ENCODE peak calls at places on chromosomes 12 and 14, in seven cellular contexts. S is NCI-H1092; Q is ELF-1; U is GM12865; Z is epithelial cell of prostate; W is cerebellar cortex; R is activated CD4-positive, alpha-beta T cell treated with anti-CD3 and anti-CD28 coated beads for 4 hours. E is an unnamed sample.
A peak's percentile ranks its signal among the peaks of the same experiment; 100 is the strongest.

GRCh38 chr12:120413901-120414695 is 23.8 kb upstream of the COX6A1 start:
- DNase-seq in S (peak; percentile 9), Q (peak; percentile 96), U (no peak), Z (no peak), W (no peak), R (no peak), E (no peak)

GRCh38 chr12:116143883-116144266 is 133.6 kb downstream of the MED13L start:
- DNase-seq in S (no peak), Q (no peak), U (no peak), Z (no peak), W (no peak), R (no peak), E (peak; percentile 59)

GRCh38 chr12:93793983-93794382 is 116.8 kb downstream of the CRADD start:
- DNase-seq in S (no peak), Q (no peak), U (no peak), Z (no peak), W (no peak), R (no peak), E (no peak)

GRCh38 chr12:28759334-28759733 is 389.7 kb upstream of the FAR2 start:
- DNase-seq in S (no peak), Q (peak; percentile 43), U (no peak), Z (peak; percentile 84), W (no peak), R (no peak), E (peak; percentile 96)

GRCh38 chr12:5396541-5396940 is 35.4 kb upstream of the NTF3 start:
- DNase-seq in S (no peak), Q (no peak), U (no peak), Z (no peak), W (no peak), R (no peak), E (no peak)

GRCh38 chr14:72752034-72752412 is 141.9 kb downstream of the DPF3 start:
- DNase-seq in S (no peak), Q (no peak), U (peak; percentile 9), Z (no peak), W (no peak), R (no peak), E (no peak)

GRCh38 chr12:89179983-89180382 is 172.3 kb downstream of the DUSP6 start:
- DNase-seq in S (no peak), Q (no peak), U (no peak), Z (peak; percentile 96), W (no peak), R (no peak), E (peak; percentile 92)

GRCh38 chr12:88960213-88960878 is 380.1 kb upstream of the KITLG start:
- DNase-seq in S (no peak), Q (no peak), U (no peak), Z (no peak), W (no peak), R (no peak), E (no peak)

GRCh38 chr14:73786632-73786941 is 65.0 kb upstream of the PTGR2 start:
- DNase-seq in S (no peak), Q (peak; percentile 77), U (peak; percentile 68), Z (no peak), W (no peak), R (no peak), E (no peak)

GRCh38 chr12:57190037-57190436 is 26.6 kb upstream of the NXPH4 start:
- DNase-seq in S (no peak), Q (no peak), U (no peak), Z (no peak), W (peak; percentile 62), R (no peak), E (no peak)

GRCh38 chr12:21301-22189 is 45.0 kb upstream of the IQSEC3 start:
- DNase-seq in S (no peak), Q (no peak), U (peak; percentile 44), Z (no peak), W (no peak), R (no peak), E (no peak)

GRCh38 chr12:112684742-112685141 is 106.8 kb upstream of the RPH3A start:
- DNase-seq in S (no peak), Q (peak; percentile 14), U (no peak), Z (no peak), W (no peak), R (no peak), E (no peak)

GRCh38 chr14:77369280-77369679 is 7.6 kb downstream of the TMED8 start:
- DNase-seq in S (no peak), Q (no peak), U (peak; percentile 58), Z (no peak), W (no peak), R (no peak), E (no peak)

GRCh38 chr12:93825501-93825888 is 148.3 kb downstream of the CRADD start:
- DNase-seq in S (no peak), Q (peak; percentile 51), U (no peak), Z (no peak), W (no peak), R (no peak), E (no peak)

GRCh38 chr12:62347922-62348650 is 87.9 kb downstream of the USP15 start:
- DNase-seq in S (no peak), Q (no peak), U (no peak), Z (no peak), W (no peak), R (no peak), E (no peak)

GRCh38 chr12:64452559-64453329 is 824 bp downstream of the TBK1 start:
- DNase-seq in S (no peak), Q (no peak), U (peak; percentile 23), Z (peak; percentile 87), W (peak; percentile 32), R (no peak), E (peak; percentile 93)

GRCh38 chr12:63802012-63802608 is 22.4 kb downstream of the RXYLT1 start:
- DNase-seq in S (peak; percentile 36), Q (no peak), U (peak; percentile 19), Z (no peak), W (peak; percentile 55), R (no peak), E (no peak)

GRCh38 chr12:124451637-124452243 is 115.7 kb downstream of the NCOR2 start:
- DNase-seq in S (no peak), Q (no peak), U (no peak), Z (no peak), W (no peak), R (no peak), E (no peak)

GRCh38 chr14:80084196-80084595 is 127.1 kb downstream of the DIO2 start:
- DNase-seq in S (no peak), Q (no peak), U (no peak), Z (no peak), W (peak; percentile 85), R (no peak), E (no peak)

GRCh38 chr12:50764861-50765324 is 992 bp downstream of the ATF1 start:
- DNase-seq in S (no peak), Q (no peak), U (peak; percentile 50), Z (no peak), W (peak; percentile 72), R (peak; percentile 33), E (peak; percentile 70)

GRCh38 chr14:72736791-72737559 is 156.9 kb downstream of the DPF3 start:
- DNase-seq in S (no peak), Q (no peak), U (no peak), Z (no peak), W (peak; percentile 67), R (no peak), E (no peak)

GRCh38 chr12:89950421-89950820 is 241.8 kb upstream of the ATP2B1 start:
- DNase-seq in S (no peak), Q (no peak), U (peak; percentile 65), Z (no peak), W (peak; percentile 24), R (no peak), E (no peak)

GRCh38 chr14:92890830-92891598 is 31.9 kb upstream of the CHGA start:
- DNase-seq in S (peak; percentile 93), Q (no peak), U (no peak), Z (no peak), W (no peak), R (no peak), E (no peak)

GRCh38 chr12:6684609-6685008 is 4.6 kb downstream of the ZNF384 start:
- DNase-seq in S (peak; percentile 14), Q (peak; percentile 13), U (peak; percentile 64), Z (no peak), W (peak; percentile 72), R (peak; percentile 39), E (no peak)

GRCh38 chr12:51678086-51678724 is 87.2 kb downstream of the SCN8A start:
- DNase-seq in S (peak; percentile 1), Q (peak; percentile 45), U (peak; percentile 55), Z (no peak), W (peak; percentile 65), R (no peak), E (peak; percentile 45)

GRCh38 chr12:116365114-116365513 is 87.6 kb upstream of the MED13L start:
- DNase-seq in S (no peak), Q (no peak), U (no peak), Z (no peak), W (no peak), R (no peak), E (no peak)

GRCh38 chr12:104006929-104007328 is 41.3 kb downstream of the TDG start:
- DNase-seq in S (no peak), Q (no peak), U (no peak), Z (peak; percentile 39), W (no peak), R (no peak), E (peak; percentile 46)

GRCh38 chr12:129854591-129854990 is 49.2 kb downstream of the TMEM132D start:
- DNase-seq in S (no peak), Q (no peak), U (no peak), Z (no peak), W (no peak), R (no peak), E (no peak)

GRCh38 chr14:56170028-56170427 is 51.8 kb downstream of the PELI2 start:
- DNase-seq in S (no peak), Q (peak; percentile 18), U (no peak), Z (no peak), W (no peak), R (no peak), E (no peak)

GRCh38 chr12:29350080-29350479 is 30.9 kb downstream of the ERGIC2 start:
- DNase-seq in S (no peak), Q (no peak), U (no peak), Z (peak; percentile 3), W (no peak), R (no peak), E (peak; percentile 37)

GRCh38 chr12:14257303-14257733 is 108.2 kb upstream of the ATF7IP start:
- DNase-seq in S (no peak), Q (no peak), U (no peak), Z (no peak), W (no peak), R (no peak), E (no peak)

GRCh38 chr12:80720516-80720915 is 3.8 kb downstream of the MYF5 start:
- DNase-seq in S (no peak), Q (no peak), U (no peak), Z (no peak), W (no peak), R (no peak), E (no peak)

E was measured in foreskin keratinocyte.